ENCODE peak calls at places on chromosomes 2 and 18, in five cellular contexts. One of them, this sample, is unnamed.

GRCh38 chr2:39948016-39948719 is 169.1 kb upstream of the THUMPD2 start:
- DNase-seq in neural progenitor cell: no peak
- DNase-seq in MM.1S: no peak
- DNase-seq in NCI-H1092 treated with DMSO at 0.1 percent for 48 hours: no peak
- DNase-seq in Caco-2: no peak
- DNase-seq in this sample: no peak

GRCh38 chr2:37797081-37797480 is 125.6 kb upstream of the CDC42EP3 start:
- DNase-seq in neural progenitor cell: no peak
- DNase-seq in MM.1S: no peak
- DNase-seq in Caco-2: no peak
- DNase-seq in NCI-H1092 treated with DMSO at 0.1 percent for 48 hours: no peak
- DNase-seq in this sample: no peak

GRCh38 chr2:9219027-9219445 is 12.4 kb downstream of the ASAP2 start:
- DNase-seq in NCI-H1092 treated with DMSO at 0.1 percent for 48 hours: no peak
- DNase-seq in MM.1S: no peak
- DNase-seq in Caco-2: no peak
- DNase-seq in neural progenitor cell: no peak
- DNase-seq in this sample: no peak

GRCh38 chr2:4780679-4781078 is 911.5 kb upstream of the SOX11 start:
- DNase-seq in Caco-2: no peak
- DNase-seq in MM.1S: no peak
- DNase-seq in NCI-H1092 treated with DMSO at 0.1 percent for 48 hours: no peak
- DNase-seq in neural progenitor cell: no peak
- DNase-seq in this sample: no peak

GRCh38 chr2:151900261-151900660 is 72.0 kb upstream of the ARL5A start:
- DNase-seq in MM.1S: no peak
- DNase-seq in neural progenitor cell: no peak
- DNase-seq in NCI-H1092 treated with DMSO at 0.1 percent for 48 hours: no peak
- DNase-seq in Caco-2: no peak
- DNase-seq in this sample: no peak

GRCh38 chr2:11562476-11562875 is 28.6 kb downstream of the GREB1 start:
- DNase-seq in MM.1S: no peak
- DNase-seq in Caco-2: no peak
- DNase-seq in neural progenitor cell: no peak
- DNase-seq in NCI-H1092 treated with DMSO at 0.1 percent for 48 hours: no peak
- DNase-seq in this sample: no peak

GRCh38 chr2:30338475-30338874 is 107.1 kb downstream of the LBH start:
- DNase-seq in neural progenitor cell: no peak
- DNase-seq in MM.1S: no peak
- DNase-seq in NCI-H1092 treated with DMSO at 0.1 percent for 48 hours: no peak
- DNase-seq in Caco-2: no peak
- DNase-seq in this sample: no peak

GRCh38 chr2:217703102-217703501 is 299.7 kb downstream of the TNS1 start:
- DNase-seq in MM.1S: no peak
- DNase-seq in Caco-2: no peak
- DNase-seq in neural progenitor cell: no peak
- DNase-seq in NCI-H1092 treated with DMSO at 0.1 percent for 48 hours: no peak
- DNase-seq in this sample: no peak

GRCh38 chr2:37637985-37638384 is 33.5 kb downstream of the CDC42EP3 start:
- DNase-seq in MM.1S: no peak
- DNase-seq in neural progenitor cell: no peak
- DNase-seq in Caco-2: peak
- DNase-seq in NCI-H1092 treated with DMSO at 0.1 percent for 48 hours: no peak
- DNase-seq in this sample: no peak

GRCh38 chr2:240885566-240885965 is 10.4 kb downstream of the MAB21L4 start:
- DNase-seq in Caco-2: no peak
- DNase-seq in neural progenitor cell: no peak
- DNase-seq in MM.1S: no peak
- DNase-seq in NCI-H1092 treated with DMSO at 0.1 percent for 48 hours: no peak
- DNase-seq in this sample: no peak

GRCh38 chr2:137893145-137893544 is 71.1 kb upstream of the HNMT start:
- DNase-seq in NCI-H1092 treated with DMSO at 0.1 percent for 48 hours: peak
- DNase-seq in MM.1S: no peak
- DNase-seq in neural progenitor cell: no peak
- DNase-seq in Caco-2: no peak
- DNase-seq in this sample: no peak

GRCh38 chr2:224909885-224910517 is 132.3 kb downstream of the DOCK10 start:
- DNase-seq in MM.1S: no peak
- DNase-seq in neural progenitor cell: peak
- DNase-seq in NCI-H1092 treated with DMSO at 0.1 percent for 48 hours: peak
- DNase-seq in Caco-2: no peak
- DNase-seq in this sample: peak

GRCh38 chr2:239777219-239777618 is 247.9 kb downstream of the NDUFA10 start:
- DNase-seq in MM.1S: no peak
- DNase-seq in Caco-2: no peak
- DNase-seq in neural progenitor cell: no peak
- DNase-seq in NCI-H1092 treated with DMSO at 0.1 percent for 48 hours: no peak
- DNase-seq in this sample: no peak

GRCh38 chr2:115171751-115172150 is 729.3 kb downstream of the DPP10 start:
- DNase-seq in neural progenitor cell: no peak
- DNase-seq in MM.1S: no peak
- DNase-seq in NCI-H1092 treated with DMSO at 0.1 percent for 48 hours: no peak
- DNase-seq in Caco-2: no peak
- DNase-seq in this sample: no peak

GRCh38 chr2:127407661-127408003 is 10.6 kb upstream of the PROC start:
- DNase-seq in NCI-H1092 treated with DMSO at 0.1 percent for 48 hours: no peak
- DNase-seq in Caco-2: no peak
- DNase-seq in MM.1S: peak
- DNase-seq in neural progenitor cell: no peak
- DNase-seq in this sample: no peak

GRCh38 chr18:49863769-49864615 is 50.7 kb upstream of the ACAA2 start:
- DNase-seq in neural progenitor cell: no peak
- DNase-seq in Caco-2: no peak
- DNase-seq in MM.1S: no peak
- DNase-seq in NCI-H1092 treated with DMSO at 0.1 percent for 48 hours: no peak
- DNase-seq in this sample: no peak

This sample was measured in NCI-H1105 treated with DMSO at 0.1 percent for 48 hours.